ENCODE peak calls at places on chromosomes 12 and 14, in four cellular contexts. One of them, this sample, is unnamed.

GRCh38 chr14:35123388-35123703 is 994 bp downstream of the PRORP start:
- DNase-seq in activated T-cell treated with anti-CD3 and anti-CD28 coated beads for 1 hour: no peak
- DNase-seq in NCI-H1092 treated with DMSO at 0.1 percent for 48 hours: no peak
- DNase-seq in AG10803: no peak
- DNase-seq in this sample: no peak

GRCh38 chr12:107955966-107956643 is 173.0 kb upstream of the WSCD2 start:
- DNase-seq in AG10803: no peak
- DNase-seq in activated T-cell treated with anti-CD3 and anti-CD28 coated beads for 1 hour: no peak
- DNase-seq in NCI-H1092 treated with DMSO at 0.1 percent for 48 hours: no peak
- DNase-seq in this sample: no peak

GRCh38 chr14:103742499-103743255 is 27.1 kb downstream of the ZFYVE21 start:
- DNase-seq in NCI-H1092 treated with DMSO at 0.1 percent for 48 hours: no peak
- DNase-seq in activated T-cell treated with anti-CD3 and anti-CD28 coated beads for 1 hour: no peak
- DNase-seq in AG10803: no peak
- DNase-seq in this sample: no peak

GRCh38 chr12:109560867-109561710 is 12.2 kb downstream of the MMAB start:
- DNase-seq in NCI-H1092 treated with DMSO at 0.1 percent for 48 hours: no peak
- DNase-seq in activated T-cell treated with anti-CD3 and anti-CD28 coated beads for 1 hour: no peak
- DNase-seq in AG10803: no peak
- DNase-seq in this sample: no peak

GRCh38 chr14:33661071-33661470 is 289.8 kb downstream of the EGLN3 start:
- DNase-seq in AG10803: no peak
- DNase-seq in activated T-cell treated with anti-CD3 and anti-CD28 coated beads for 1 hour: no peak
- DNase-seq in NCI-H1092 treated with DMSO at 0.1 percent for 48 hours: no peak
- DNase-seq in this sample: no peak

GRCh38 chr14:105261781-105262180 is 13.4 kb downstream of the BTBD6 start:
- DNase-seq in activated T-cell treated with anti-CD3 and anti-CD28 coated beads for 1 hour: no peak
- DNase-seq in NCI-H1092 treated with DMSO at 0.1 percent for 48 hours: no peak
- DNase-seq in AG10803: no peak
- DNase-seq in this sample: no peak

GRCh38 chr14:67705211-67705610 is 3.5 kb downstream of the RDH12 start:
- DNase-seq in NCI-H1092 treated with DMSO at 0.1 percent for 48 hours: no peak
- DNase-seq in activated T-cell treated with anti-CD3 and anti-CD28 coated beads for 1 hour: no peak
- DNase-seq in AG10803: no peak
- DNase-seq in this sample: no peak

GRCh38 chr14:88181072-88181471 is 142.0 kb downstream of the KCNK10 start:
- DNase-seq in activated T-cell treated with anti-CD3 and anti-CD28 coated beads for 1 hour: no peak
- DNase-seq in AG10803: no peak
- DNase-seq in NCI-H1092 treated with DMSO at 0.1 percent for 48 hours: no peak
- DNase-seq in this sample: no peak

GRCh38 chr14:79698218-79698617 is 513.1 kb downstream of the DIO2 start:
- DNase-seq in NCI-H1092 treated with DMSO at 0.1 percent for 48 hours: no peak
- DNase-seq in activated T-cell treated with anti-CD3 and anti-CD28 coated beads for 1 hour: no peak
- DNase-seq in AG10803: no peak
- DNase-seq in this sample: no peak

GRCh38 chr12:132152921-132153321 is 8.7 kb downstream of the NOC4L start:
- DNase-seq in NCI-H1092 treated with DMSO at 0.1 percent for 48 hours: no peak
- DNase-seq in activated T-cell treated with anti-CD3 and anti-CD28 coated beads for 1 hour: no peak
- DNase-seq in AG10803: no peak
- DNase-seq in this sample: no peak

GRCh38 chr12:32036477-32037263 is 70.0 kb upstream of the BICD1 start:
- DNase-seq in AG10803: no peak
- DNase-seq in activated T-cell treated with anti-CD3 and anti-CD28 coated beads for 1 hour: no peak
- DNase-seq in NCI-H1092 treated with DMSO at 0.1 percent for 48 hours: no peak
- DNase-seq in this sample: no peak

GRCh38 chr14:37931998-37932397 is 275.7 kb upstream of the SSTR1 start:
- DNase-seq in NCI-H1092 treated with DMSO at 0.1 percent for 48 hours: no peak
- DNase-seq in AG10803: peak; percentile 71
- DNase-seq in activated T-cell treated with anti-CD3 and anti-CD28 coated beads for 1 hour: no peak
- DNase-seq in this sample: no peak

GRCh38 chr12:32671930-32672785 is 6.9 kb upstream of the DNM1L start:
- DNase-seq in NCI-H1092 treated with DMSO at 0.1 percent for 48 hours: peak; percentile 88
- DNase-seq in activated T-cell treated with anti-CD3 and anti-CD28 coated beads for 1 hour: no peak
- DNase-seq in AG10803: peak; percentile 92
- DNase-seq in this sample: no peak

GRCh38 chr12:48197967-48198618 is 5.0 kb downstream of the OR10AD1 start:
- DNase-seq in activated T-cell treated with anti-CD3 and anti-CD28 coated beads for 1 hour: peak; percentile 79
- DNase-seq in NCI-H1092 treated with DMSO at 0.1 percent for 48 hours: peak; percentile 100
- DNase-seq in AG10803: peak; percentile 93
- DNase-seq in this sample: peak; percentile 82

GRCh38 chr12:64561302-64561651 is 49.0 kb upstream of the RASSF3 start:
- DNase-seq in AG10803: no peak
- DNase-seq in activated T-cell treated with anti-CD3 and anti-CD28 coated beads for 1 hour: no peak
- DNase-seq in NCI-H1092 treated with DMSO at 0.1 percent for 48 hours: no peak
- DNase-seq in this sample: no peak

GRCh38 chr12:9906888-9907287 is 25.3 kb downstream of the CLEC2A start:
- DNase-seq in NCI-H1092 treated with DMSO at 0.1 percent for 48 hours: no peak
- DNase-seq in activated T-cell treated with anti-CD3 and anti-CD28 coated beads for 1 hour: no peak
- DNase-seq in AG10803: no peak
- DNase-seq in this sample: no peak

GRCh38 chr14:58785741-58786140 is 148.0 kb downstream of the DACT1 start:
- DNase-seq in activated T-cell treated with anti-CD3 and anti-CD28 coated beads for 1 hour: no peak
- DNase-seq in AG10803: no peak
- DNase-seq in NCI-H1092 treated with DMSO at 0.1 percent for 48 hours: no peak
- DNase-seq in this sample: no peak

GRCh38 chr14:75738192-75738591 is 77.1 kb downstream of the TTLL5 start:
- DNase-seq in AG10803: no peak
- DNase-seq in activated T-cell treated with anti-CD3 and anti-CD28 coated beads for 1 hour: no peak
- DNase-seq in NCI-H1092 treated with DMSO at 0.1 percent for 48 hours: no peak
- DNase-seq in this sample: no peak

GRCh38 chr12:29088611-29089219 is 60.4 kb upstream of the FAR2 start:
- DNase-seq in AG10803: peak; percentile 20
- DNase-seq in NCI-H1092 treated with DMSO at 0.1 percent for 48 hours: no peak
- DNase-seq in activated T-cell treated with anti-CD3 and anti-CD28 coated beads for 1 hour: no peak
- DNase-seq in this sample: no peak

GRCh38 chr14:74429221-74429691 is 3.2 kb upstream of the SYNDIG1L start:
- DNase-seq in AG10803: no peak
- DNase-seq in NCI-H1092 treated with DMSO at 0.1 percent for 48 hours: no peak
- DNase-seq in activated T-cell treated with anti-CD3 and anti-CD28 coated beads for 1 hour: no peak
- DNase-seq in this sample: no peak

This sample was measured in T follicular helper cell.